ENCODE peak calls at places on chromosomes 3 and 15, in six cellular contexts. One of them, this sample, is unnamed.

GRCh38 chr3:176987901-176988300 is 209.4 kb downstream of the TBL1XR1 start:
- DNase-seq in IMR-90: peak; percentile 48
- DNase-seq in mesenchymal stem cell: peak; percentile 16
- DNase-seq in trophoblast cell: no peak
- DNase-seq in mesendoderm: no peak
- DNase-seq in H9: no peak
- DNase-seq in this sample: no peak

GRCh38 chr15:37134699-37135131 is 34.4 kb upstream of the MEIS2 start:
- DNase-seq in mesenchymal stem cell: peak; percentile 61
- DNase-seq in mesendoderm: peak; percentile 60
- DNase-seq in H9: no peak
- DNase-seq in trophoblast cell: no peak
- DNase-seq in IMR-90: peak; percentile 58
- DNase-seq in this sample: no peak

GRCh38 chr3:149042766-149043386 is 43.5 kb downstream of the HLTF start:
- DNase-seq in IMR-90: peak; percentile 72
- DNase-seq in mesendoderm: no peak
- DNase-seq in H9: no peak
- DNase-seq in trophoblast cell: no peak
- DNase-seq in mesenchymal stem cell: peak; percentile 13
- DNase-seq in this sample: no peak

GRCh38 chr3:56819016-56819809 is 17.5 kb upstream of the ARHGEF3 start:
- DNase-seq in mesenchymal stem cell: no peak
- DNase-seq in mesendoderm: no peak
- DNase-seq in IMR-90: no peak
- DNase-seq in H9: no peak
- DNase-seq in trophoblast cell: no peak
- DNase-seq in this sample: no peak

GRCh38 chr15:87227846-87228245 is 1028.7 kb downstream of the NTRK3 start:
- DNase-seq in mesenchymal stem cell: peak; percentile 73
- DNase-seq in IMR-90: peak; percentile 12
- DNase-seq in mesendoderm: no peak
- DNase-seq in trophoblast cell: no peak
- DNase-seq in H9: no peak
- DNase-seq in this sample: no peak

GRCh38 chr3:121976727-121977126 is 45.3 kb downstream of the ILDR1 start:
- DNase-seq in mesendoderm: no peak
- DNase-seq in trophoblast cell: no peak
- DNase-seq in mesenchymal stem cell: no peak
- DNase-seq in IMR-90: no peak
- DNase-seq in H9: no peak
- DNase-seq in this sample: no peak

GRCh38 chr3:139735191-139735590 is 57.4 kb upstream of the NMNAT3 start:
- DNase-seq in mesenchymal stem cell: no peak
- DNase-seq in mesendoderm: no peak
- DNase-seq in IMR-90: no peak
- DNase-seq in H9: no peak
- DNase-seq in trophoblast cell: no peak
- DNase-seq in this sample: no peak

GRCh38 chr3:188147782-188148181 is 6.2 kb upstream of the LPP start:
- DNase-seq in H9: no peak
- DNase-seq in mesenchymal stem cell: no peak
- DNase-seq in mesendoderm: no peak
- DNase-seq in trophoblast cell: no peak
- DNase-seq in IMR-90: no peak
- DNase-seq in this sample: no peak

GRCh38 chr3:108096506-108097325 is 5.9 kb upstream of the CD47 start:
- DNase-seq in IMR-90: no peak
- DNase-seq in H9: no peak
- DNase-seq in trophoblast cell: no peak
- DNase-seq in mesenchymal stem cell: no peak
- DNase-seq in mesendoderm: no peak
- DNase-seq in this sample: no peak

DNA sequence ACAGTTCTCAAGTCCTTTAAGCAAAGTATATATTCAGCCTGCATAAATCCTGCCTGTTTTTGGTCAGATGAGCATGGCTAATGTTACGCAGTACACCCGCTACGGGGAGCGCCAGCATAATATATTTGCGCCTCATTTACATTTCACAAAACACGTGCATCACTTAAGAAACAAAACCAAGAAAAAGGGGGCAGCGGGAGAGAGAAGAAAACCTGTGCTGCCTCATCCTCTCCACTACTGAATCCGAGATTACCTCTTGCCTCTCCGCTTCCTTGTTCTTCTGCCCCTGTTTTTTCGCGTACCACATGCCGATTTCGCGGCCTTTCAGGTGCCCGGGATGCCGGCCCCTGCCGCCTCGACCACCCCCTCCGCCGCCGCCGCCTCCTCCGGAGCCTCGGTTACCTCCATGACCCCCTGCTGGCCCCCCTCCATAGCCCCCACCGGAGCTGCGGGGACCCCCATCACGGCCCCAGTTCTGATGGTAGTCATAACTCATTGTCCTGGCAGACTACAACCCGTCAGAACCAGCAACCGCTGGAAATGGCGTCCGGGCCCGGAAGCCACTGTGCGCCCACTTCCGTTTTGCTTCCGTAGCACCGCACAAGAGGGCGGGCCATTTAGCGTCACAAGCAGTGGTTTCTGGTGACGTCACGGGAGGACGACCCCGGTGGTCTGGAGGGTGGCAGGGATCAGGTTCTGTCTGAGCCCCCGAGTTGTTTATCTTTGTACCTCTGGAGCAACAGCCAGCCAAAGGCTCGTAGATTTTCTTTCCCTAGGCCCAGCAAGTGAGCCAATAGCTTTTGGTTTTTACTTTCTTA is at the start of gene DHX36:
- DNase-seq in IMR-90: peak; percentile 93
- DNase-seq in mesenchymal stem cell: peak; percentile 94
- DNase-seq in mesendoderm: peak; percentile 95
- DNase-seq in trophoblast cell: peak; percentile 83
- DNase-seq in H9: peak; percentile 93
- DNase-seq in this sample: peak; percentile 91
- H3K23ac ChIP-seq in IMR-90: peak within 1 kb of the TSS; percentile 99
- H3K23ac ChIP-seq in mesenchymal stem cell: no peak within 1 kb of the TSS
- H3K23ac ChIP-seq in mesendoderm: no peak within 1 kb of the TSS
- H3K23ac ChIP-seq in trophoblast cell: no peak within 1 kb of the TSS
- H3K23ac ChIP-seq in H9: peak within 1 kb of the TSS; percentile 61
- H3K23ac ChIP-seq in this sample: peak within 1 kb of the TSS; percentile 69

GRCh38 chr3:190213726-190214125 is 93.0 kb upstream of the P3H2 start:
- DNase-seq in trophoblast cell: no peak
- DNase-seq in mesendoderm: no peak
- DNase-seq in mesenchymal stem cell: no peak
- DNase-seq in IMR-90: no peak
- DNase-seq in H9: no peak
- DNase-seq in this sample: no peak
- H3K4me2 ChIP-seq in trophoblast cell: no peak overlapping the region
- H3K4me2 ChIP-seq in mesendoderm: no peak overlapping the region
- H3K4me2 ChIP-seq in mesenchymal stem cell: no peak overlapping the region
- H3K4me2 ChIP-seq in IMR-90: no peak overlapping the region
- H3K4me2 ChIP-seq in H9: no peak overlapping the region
- H3K4me2 ChIP-seq in this sample: no peak overlapping the region

GRCh38 chr3:183270344-183270743 is 17.3 kb downstream of the B3GNT5 start:
- DNase-seq in mesenchymal stem cell: no peak
- DNase-seq in IMR-90: no peak
- DNase-seq in trophoblast cell: no peak
- DNase-seq in H9: no peak
- DNase-seq in mesendoderm: no peak
- DNase-seq in this sample: no peak

GRCh38 chr3:183272142-183272541 is 19.1 kb downstream of the B3GNT5 start:
- DNase-seq in mesenchymal stem cell: no peak
- DNase-seq in IMR-90: no peak
- DNase-seq in mesendoderm: no peak
- DNase-seq in trophoblast cell: no peak
- DNase-seq in H9: no peak
- DNase-seq in this sample: no peak

GRCh38 chr3:183268361-183268760 is 15.3 kb downstream of the B3GNT5 start:
- DNase-seq in IMR-90: no peak
- DNase-seq in H9: no peak
- DNase-seq in mesenchymal stem cell: no peak
- DNase-seq in trophoblast cell: no peak
- DNase-seq in mesendoderm: peak; percentile 60
- DNase-seq in this sample: no peak

GRCh38 chr3:183267140-183267539 is 14.1 kb downstream of the B3GNT5 start:
- DNase-seq in mesenchymal stem cell: no peak
- DNase-seq in IMR-90: no peak
- DNase-seq in trophoblast cell: no peak
- DNase-seq in mesendoderm: no peak
- DNase-seq in H9: no peak
- DNase-seq in this sample: no peak

DNA sequence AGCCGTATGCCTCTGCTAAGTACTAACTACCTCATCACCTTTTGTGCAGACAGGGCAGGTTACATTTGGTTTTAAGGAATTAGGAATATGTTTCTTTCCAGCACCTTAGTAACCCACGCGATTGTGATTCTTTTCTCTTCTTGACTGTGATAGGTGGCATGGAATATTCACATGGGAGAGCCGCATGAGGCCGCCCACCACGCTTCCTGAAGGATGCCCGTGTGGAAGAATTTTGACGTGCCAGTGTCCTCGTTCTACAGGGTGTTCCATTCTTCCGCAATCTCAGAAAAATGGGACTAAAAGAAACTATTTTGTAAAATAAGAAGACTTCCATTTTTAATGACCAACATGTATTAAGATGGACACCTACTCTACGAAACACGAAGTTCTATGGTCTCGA is 16.3 kb downstream of the B3GNT5 start:
- DNase-seq in mesendoderm: no peak
- DNase-seq in mesenchymal stem cell: no peak
- DNase-seq in IMR-90: no peak
- DNase-seq in H9: no peak
- DNase-seq in trophoblast cell: no peak
- DNase-seq in this sample: no peak
- H3K23ac ChIP-seq in mesendoderm: no peak overlapping the region
- H3K23ac ChIP-seq in mesenchymal stem cell: no peak overlapping the region
- H3K23ac ChIP-seq in IMR-90: no peak overlapping the region
- H3K23ac ChIP-seq in H9: no peak overlapping the region
- H3K23ac ChIP-seq in trophoblast cell: no peak overlapping the region
- H3K23ac ChIP-seq in this sample: no peak overlapping the region

GRCh38 chr15:58063612-58064011 is 1.9 kb downstream of the ALDH1A2 start:
- DNase-seq in trophoblast cell: no peak
- DNase-seq in H9: no peak
- DNase-seq in IMR-90: no peak
- DNase-seq in mesenchymal stem cell: no peak
- DNase-seq in mesendoderm: no peak
- DNase-seq in this sample: no peak

GRCh38 chr15:58065445-58066041 is at the start of gene ALDH1A2:
- DNase-seq in mesendoderm: peak; percentile 42
- DNase-seq in H9: peak; percentile 62
- DNase-seq in trophoblast cell: no peak
- DNase-seq in mesenchymal stem cell: no peak
- DNase-seq in IMR-90: no peak
- DNase-seq in this sample: peak; percentile 26

GRCh38 chr15:58066042-58066867 is 744 bp upstream of the ALDH1A2 start:
- DNase-seq in H9: peak; percentile 78
- DNase-seq in mesendoderm: peak; percentile 69
- DNase-seq in IMR-90: peak; percentile 4
- DNase-seq in trophoblast cell: peak; percentile 42
- DNase-seq in mesenchymal stem cell: peak; percentile 44
- DNase-seq in this sample: peak; percentile 48

GRCh38 chr15:58064119-58065010 is 1.1 kb downstream of the ALDH1A2 start:
- DNase-seq in H9: no peak
- DNase-seq in IMR-90: no peak
- DNase-seq in trophoblast cell: no peak
- DNase-seq in mesendoderm: no peak
- DNase-seq in mesenchymal stem cell: no peak
- DNase-seq in this sample: no peak

GRCh38 chr15:58065011-58065444 is 483 bp downstream of the ALDH1A2 start:
- DNase-seq in IMR-90: no peak
- DNase-seq in mesendoderm: peak; percentile 19
- DNase-seq in H9: peak; percentile 46
- DNase-seq in mesenchymal stem cell: no peak
- DNase-seq in trophoblast cell: no peak
- DNase-seq in this sample: peak; percentile 26
- H3K4me2 ChIP-seq in IMR-90: no peak overlapping the region
- H3K4me2 ChIP-seq in mesendoderm: no peak overlapping the region
- H3K4me2 ChIP-seq in H9: peak overlapping the region; percentile 21
- H3K4me2 ChIP-seq in mesenchymal stem cell: no peak overlapping the region
- H3K4me2 ChIP-seq in trophoblast cell: peak overlapping the region; percentile 76
- H3K4me2 ChIP-seq in this sample: peak overlapping the region; percentile 93

GRCh38 chr15:98667521-98668179 is 19.3 kb downstream of the IGF1R start:
- DNase-seq in mesendoderm: peak; percentile 56
- DNase-seq in IMR-90: no peak
- DNase-seq in H9: peak; percentile 63
- DNase-seq in mesenchymal stem cell: no peak
- DNase-seq in trophoblast cell: peak; percentile 58
- DNase-seq in this sample: no peak

GRCh38 chr15:98668566-98669308 is 20.4 kb downstream of the IGF1R start:
- DNase-seq in trophoblast cell: no peak
- DNase-seq in IMR-90: peak; percentile 80
- DNase-seq in mesendoderm: no peak
- DNase-seq in mesenchymal stem cell: peak; percentile 80
- DNase-seq in H9: no peak
- DNase-seq in this sample: no peak

GRCh38 chr15:98666841-98667240 is 18.5 kb downstream of the IGF1R start:
- DNase-seq in mesenchymal stem cell: peak; percentile 70
- DNase-seq in mesendoderm: no peak
- DNase-seq in trophoblast cell: no peak
- DNase-seq in IMR-90: no peak
- DNase-seq in H9: no peak
- DNase-seq in this sample: no peak

GRCh38 chr15:98671060-98672008 is 23.0 kb downstream of the IGF1R start:
- DNase-seq in mesendoderm: peak; percentile 96
- DNase-seq in trophoblast cell: peak; percentile 34
- DNase-seq in mesenchymal stem cell: peak; percentile 81
- DNase-seq in IMR-90: peak; percentile 69
- DNase-seq in H9: peak; percentile 66
- DNase-seq in this sample: no peak

DNA sequence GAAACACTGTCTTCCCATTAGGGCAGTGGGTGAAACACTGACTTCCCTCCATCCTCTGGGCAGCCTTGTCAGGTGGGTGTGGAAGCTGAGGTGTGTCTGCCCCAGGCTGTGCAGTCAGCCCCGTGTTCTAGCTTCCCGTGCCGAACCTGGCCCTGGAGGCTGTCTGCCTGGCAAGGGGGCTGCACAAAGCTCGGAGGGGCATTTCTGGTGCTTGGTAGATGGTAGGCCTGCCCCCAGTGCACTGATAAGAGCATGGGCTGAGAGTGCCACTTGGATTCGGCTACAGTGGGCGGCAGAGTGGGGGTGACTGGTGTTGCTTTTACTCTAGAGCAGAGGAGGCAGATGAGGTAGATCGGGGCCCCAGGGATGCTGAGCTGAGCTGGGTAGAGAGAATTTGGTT is 21.3 kb downstream of the IGF1R start:
- DNase-seq in trophoblast cell: no peak
- DNase-seq in mesenchymal stem cell: no peak
- DNase-seq in mesendoderm: no peak
- DNase-seq in IMR-90: no peak
- DNase-seq in H9: no peak
- DNase-seq in this sample: no peak
- H3K23ac ChIP-seq in trophoblast cell: no peak overlapping the region
- H3K23ac ChIP-seq in mesenchymal stem cell: peak overlapping the region; percentile 92
- H3K23ac ChIP-seq in mesendoderm: no peak overlapping the region
- H3K23ac ChIP-seq in IMR-90: peak overlapping the region; percentile 79
- H3K23ac ChIP-seq in H9: no peak overlapping the region
- H3K23ac ChIP-seq in this sample: no peak overlapping the region

This sample was measured in neuronal stem cell.